ENCODE peak calls at places on chromosome X, in four cellular contexts. One of them, this sample, is unnamed.

GRCh38 chrX:148380614-148381561 is 119.5 kb upstream of the AFF2 start:
- DNase-seq in SK-N-SH: no peak
- DNase-seq in GM12878: peak; percentile 55
- DNase-seq in K562: no peak
- DNase-seq in this sample: no peak

GRCh38 chrX:41086627-41086932 is 1.3 kb downstream of the USP9X start:
- DNase-seq in SK-N-SH: no peak
- DNase-seq in K562: peak; percentile 78
- DNase-seq in GM12878: no peak
- DNase-seq in this sample: no peak

GRCh38 chrX:70998402-70999027 is 67.6 kb upstream of the SLC7A3 start:
- DNase-seq in K562: no peak
- DNase-seq in SK-N-SH: no peak
- DNase-seq in GM12878: no peak
- DNase-seq in this sample: no peak

GRCh38 chrX:74705269-74705668 is 90.8 kb upstream of the RLIM start:
- DNase-seq in SK-N-SH: no peak
- DNase-seq in GM12878: no peak
- DNase-seq in K562: no peak
- DNase-seq in this sample: no peak

GRCh38 chrX:53160297-53160983 is 64.6 kb downstream of the KDM5C start:
- DNase-seq in SK-N-SH: no peak
- DNase-seq in K562: no peak
- DNase-seq in GM12878: no peak
- DNase-seq in this sample: no peak

GRCh38 chrX:23387826-23388225 is 53.2 kb downstream of the PTCHD1 start:
- DNase-seq in K562: no peak
- DNase-seq in SK-N-SH: no peak
- DNase-seq in GM12878: no peak
- DNase-seq in this sample: no peak

GRCh38 chrX:56783450-56783831 is 54.4 kb downstream of the NBDY start:
- DNase-seq in K562: no peak
- DNase-seq in GM12878: peak; percentile 91
- DNase-seq in SK-N-SH: peak; percentile 42
- DNase-seq in this sample: no peak

GRCh38 chrX:29690061-29690460 is 525.3 kb upstream of the MAGEB2 start:
- DNase-seq in GM12878: no peak
- DNase-seq in SK-N-SH: no peak
- DNase-seq in K562: no peak
- DNase-seq in this sample: no peak

GRCh38 chrX:386768-387575 is at the start of gene PPP2R3B:
- DNase-seq in GM12878: peak; percentile 95
- DNase-seq in SK-N-SH: peak; percentile 100
- DNase-seq in K562: peak; percentile 99
- DNase-seq in this sample: peak; percentile 98

GRCh38 chrX:28189011-28189410 is 207.8 kb upstream of the DCAF8L1 start:
- DNase-seq in SK-N-SH: no peak
- DNase-seq in K562: no peak
- DNase-seq in GM12878: no peak
- DNase-seq in this sample: no peak

GRCh38 chrX:96181571-96181970 is 503.1 kb upstream of the DIAPH2 start:
- DNase-seq in K562: no peak
- DNase-seq in GM12878: no peak
- DNase-seq in SK-N-SH: no peak
- DNase-seq in this sample: no peak

GRCh38 chrX:40096395-40097091 is 1.2 kb downstream of the BCOR start:
- DNase-seq in K562: no peak
- DNase-seq in SK-N-SH: peak; percentile 64
- DNase-seq in GM12878: no peak
- DNase-seq in this sample: no peak

GRCh38 chrX:21840199-21840557 is 761 bp downstream of the MBTPS2 start:
- DNase-seq in K562: no peak
- DNase-seq in GM12878: no peak
- DNase-seq in SK-N-SH: no peak
- DNase-seq in this sample: no peak

GRCh38 chrX:127457161-127457560 is 595.0 kb downstream of the ACTRT1 start:
- DNase-seq in K562: no peak
- DNase-seq in SK-N-SH: no peak
- DNase-seq in GM12878: no peak
- DNase-seq in this sample: no peak

GRCh38 chrX:16479206-16479869 is 170.6 kb upstream of the S100G start:
- DNase-seq in GM12878: no peak
- DNase-seq in K562: no peak
- DNase-seq in SK-N-SH: no peak
- DNase-seq in this sample: no peak

GRCh38 chrX:113726466-113726865 is 857.4 kb upstream of the HTR2C start:
- DNase-seq in GM12878: no peak
- DNase-seq in SK-N-SH: no peak
- DNase-seq in K562: no peak
- DNase-seq in this sample: no peak

GRCh38 chrX:74540635-74541249 is 73.7 kb downstream of the RLIM start:
- DNase-seq in K562: no peak
- DNase-seq in SK-N-SH: no peak
- DNase-seq in GM12878: no peak
- DNase-seq in this sample: no peak

GRCh38 chrX:154352012-154352401 is 22.4 kb downstream of the FLNA start:
- DNase-seq in K562: no peak
- DNase-seq in GM12878: no peak
- DNase-seq in SK-N-SH: no peak
- DNase-seq in this sample: no peak

GRCh38 chrX:72269671-72270251 is 7.3 kb downstream of the RPS4X start:
- DNase-seq in GM12878: no peak
- DNase-seq in SK-N-SH: no peak
- DNase-seq in K562: no peak
- DNase-seq in this sample: no peak

GRCh38 chrX:4239650-4240540 is 526.4 kb upstream of the PRKX start:
- DNase-seq in SK-N-SH: no peak
- DNase-seq in GM12878: no peak
- DNase-seq in K562: no peak
- DNase-seq in this sample: no peak

GRCh38 chrX:307261-308111 is 11.1 kb downstream of the GTPBP6 start:
- DNase-seq in SK-N-SH: no peak
- DNase-seq in GM12878: no peak
- DNase-seq in K562: no peak
- DNase-seq in this sample: no peak

GRCh38 chrX:23901065-23901464 is 6.7 kb downstream of the APOO start:
- DNase-seq in SK-N-SH: no peak
- DNase-seq in K562: no peak
- DNase-seq in GM12878: no peak
- DNase-seq in this sample: no peak

GRCh38 chrX:136780738-136781137 is at the start of gene ARHGEF6:
- DNase-seq in SK-N-SH: no peak
- DNase-seq in K562: no peak
- DNase-seq in GM12878: no peak
- DNase-seq in this sample: no peak

GRCh38 chrX:7225338-7225737 is 77.4 kb upstream of the PUDP start:
- DNase-seq in K562: no peak
- DNase-seq in SK-N-SH: no peak
- DNase-seq in GM12878: no peak
- DNase-seq in this sample: no peak

GRCh38 chrX:66638591-66639500 is at the start of gene EDA2R:
- DNase-seq in GM12878: peak; percentile 60
- DNase-seq in K562: no peak
- DNase-seq in SK-N-SH: peak; percentile 66
- DNase-seq in this sample: peak; percentile 9

GRCh38 chrX:130095249-130095648 is 15.0 kb downstream of the ELF4 start:
- DNase-seq in K562: no peak
- DNase-seq in SK-N-SH: no peak
- DNase-seq in GM12878: no peak
- DNase-seq in this sample: no peak

GRCh38 chrX:130086414-130087207 is 23.7 kb downstream of the ELF4 start:
- DNase-seq in GM12878: no peak
- DNase-seq in K562: no peak
- DNase-seq in SK-N-SH: no peak
- DNase-seq in this sample: no peak

GRCh38 chrX:130094712-130095111 is 15.6 kb downstream of the ELF4 start:
- DNase-seq in GM12878: no peak
- DNase-seq in K562: no peak
- DNase-seq in SK-N-SH: no peak
- DNase-seq in this sample: no peak

GRCh38 chrX:130093271-130093670 is 17.0 kb downstream of the ELF4 start:
- DNase-seq in GM12878: no peak
- DNase-seq in K562: no peak
- DNase-seq in SK-N-SH: no peak
- DNase-seq in this sample: no peak

GRCh38 chrX:130091976-130092522 is 18.2 kb downstream of the ELF4 start:
- DNase-seq in SK-N-SH: no peak
- DNase-seq in K562: peak; percentile 86
- DNase-seq in GM12878: peak; percentile 81
- DNase-seq in this sample: no peak
- TF ChIP-seq GABPA in SK-N-SH: no peak
- TF ChIP-seq GABPA in K562: peak; percentile 85
- TF ChIP-seq GABPA in GM12878: no peak
- TF ChIP-seq GABPA in this sample: no peak

DNA sequence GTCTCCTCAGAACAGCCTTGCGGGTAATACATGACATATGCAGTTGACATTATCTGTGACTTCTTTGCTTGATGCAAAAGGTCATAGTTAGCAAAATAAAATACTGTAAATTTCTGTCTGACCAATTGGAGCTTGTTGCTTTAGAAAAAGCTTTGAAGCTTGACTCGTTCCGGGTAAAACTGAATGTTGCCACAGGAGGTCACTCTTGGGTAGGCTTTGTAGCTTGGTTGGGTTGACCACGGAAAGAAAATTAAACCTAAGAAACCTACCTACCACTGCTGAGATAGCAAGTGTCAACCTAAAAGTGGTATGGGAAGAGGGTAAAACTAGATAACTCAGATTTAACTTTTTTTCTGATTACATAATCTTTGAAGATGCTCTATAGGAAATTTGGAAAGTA is 23.2 kb downstream of the PRPS2 start:
- DNase-seq in K562: peak; percentile 13
- DNase-seq in GM12878: peak; percentile 59
- DNase-seq in SK-N-SH: peak; percentile 43
- DNase-seq in this sample: peak; percentile 43
- TF ChIP-seq NRF1 in K562: no peak
- TF ChIP-seq NRF1 in GM12878: no peak
- TF ChIP-seq NRF1 in SK-N-SH: no peak
- TF ChIP-seq NRF1 in this sample: no peak

GRCh38 chrX:19902110-19902509 is 14.7 kb upstream of the SH3KBP1 start:
- DNase-seq in GM12878: no peak
- DNase-seq in K562: no peak
- DNase-seq in SK-N-SH: no peak
- DNase-seq in this sample: no peak
- TF ChIP-seq GABPA in GM12878: no peak
- TF ChIP-seq GABPA in K562: no peak
- TF ChIP-seq GABPA in SK-N-SH: no peak
- TF ChIP-seq GABPA in this sample: no peak

GRCh38 chrX:132738951-132739350 is 219.5 kb downstream of the HS6ST2 start:
- DNase-seq in K562: no peak
- DNase-seq in GM12878: no peak
- DNase-seq in SK-N-SH: no peak
- DNase-seq in this sample: no peak
- TF ChIP-seq NRF1 in K562: no peak
- TF ChIP-seq NRF1 in GM12878: no peak
- TF ChIP-seq NRF1 in SK-N-SH: no peak
- TF ChIP-seq NRF1 in this sample: no peak

GRCh38 chrX:93538575-93538974 is 134.8 kb downstream of the NAP1L3 start:
- DNase-seq in K562: peak; percentile 1
- DNase-seq in SK-N-SH: peak; percentile 4
- DNase-seq in GM12878: no peak
- DNase-seq in this sample: no peak
- TF ChIP-seq GABPA in K562: no peak
- TF ChIP-seq GABPA in SK-N-SH: no peak
- TF ChIP-seq GABPA in GM12878: no peak
- TF ChIP-seq GABPA in this sample: no peak

This sample was measured in H1.